ENCODE peak calls at places on chromosomes 12 and 14, in eight cellular contexts. K is AG04449; E is coronary artery; Z is OCI-LY7; B is tibial artery; Y is CD8-positive, alpha-beta T cell; W is heart right ventricle; J is ovary. G is an unnamed sample.

GRCh38 chr12:115697341-115697740 is 580.2 kb downstream of the MED13L start:
- DNase-seq in K (no peak), E (no peak), Z (no peak), B (no peak), Y (no peak), W (no peak), J (no peak), G (no peak)

GRCh38 chr14:79571361-79571760 is 639.9 kb downstream of the DIO2 start:
- DNase-seq in K (no peak), E (no peak), Z (no peak), B (no peak), Y (no peak), W (no peak), J (no peak), G (no peak)

GRCh38 chr12:21831671-21832357 is 57.3 kb upstream of the KCNJ8 start:
- DNase-seq in K (no peak), E (no peak), Z (no peak), B (peak), Y (no peak), W (peak), J (peak), G (no peak)

GRCh38 chr14:68020999-68021663 is 201.6 kb downstream of the RAD51B start:
- DNase-seq in K (no peak), E (no peak), Z (no peak), B (no peak), Y (no peak), W (no peak), J (no peak), G (no peak)

GRCh38 chr12:4947297-4947696 is 37.6 kb downstream of the KCNA1 start:
- DNase-seq in K (no peak), E (no peak), Z (no peak), B (no peak), Y (no peak), W (no peak), J (no peak), G (no peak)

GRCh38 chr12:51890511-51891171 is 2.7 kb downstream of the ANKRD33 start:
- DNase-seq in K (no peak), E (peak), Z (no peak), B (peak), Y (no peak), W (no peak), J (no peak), G (no peak)

GRCh38 chr12:11654338-11654737 is 4.9 kb downstream of the ETV6 start:
- DNase-seq in K (no peak), E (no peak), Z (peak), B (no peak), Y (no peak), W (no peak), J (no peak), G (no peak)

GRCh38 chr14:53003776-53004175 is 52.9 kb upstream of the FERMT2 start:
- DNase-seq in K (no peak), E (no peak), Z (no peak), B (no peak), Y (no peak), W (no peak), J (no peak), G (no peak)

GRCh38 chr12:108616941-108617858 is 16.5 kb downstream of the SELPLG start:
- DNase-seq in K (no peak), E (no peak), Z (peak), B (no peak), Y (peak), W (no peak), J (no peak), G (no peak)

GRCh38 chr12:59834659-59835474 is 239.0 kb downstream of the SLC16A7 start:
- DNase-seq in K (no peak), E (no peak), Z (peak), B (no peak), Y (no peak), W (no peak), J (no peak), G (no peak)

GRCh38 chr12:124621296-124621660 is 53.9 kb upstream of the NCOR2 start:
- DNase-seq in K (no peak), E (peak), Z (no peak), B (peak), Y (no peak), W (peak), J (peak), G (no peak)

GRCh38 chr12:68998036-68998435 is 65.1 kb upstream of the CPM start:
- DNase-seq in K (no peak), E (no peak), Z (peak), B (no peak), Y (no peak), W (no peak), J (no peak), G (no peak)

GRCh38 chr12:6114476-6114870 is 10.0 kb downstream of the VWF start:
- DNase-seq in K (no peak), E (no peak), Z (no peak), B (no peak), Y (no peak), W (no peak), J (no peak), G (no peak)

GRCh38 chr12:72282721-72283120 is 10.6 kb downstream of the TRHDE start:
- DNase-seq in K (no peak), E (no peak), Z (no peak), B (no peak), Y (no peak), W (no peak), J (no peak), G (no peak)

GRCh38 chr14:87992720-87993484 is at the start of gene GALC:
- DNase-seq in K (peak), E (peak), Z (peak), B (peak), Y (peak), W (peak), J (peak), G (peak)

GRCh38 chr14:96894966-96895365 is 97.8 kb downstream of the VRK1 start:
- DNase-seq in K (no peak), E (no peak), Z (no peak), B (no peak), Y (no peak), W (no peak), J (no peak), G (no peak)

GRCh38 chr12:69906411-69907216 is 81.6 kb downstream of the MYRFL start:
- DNase-seq in K (no peak), E (no peak), Z (peak), B (no peak), Y (no peak), W (no peak), J (no peak), G (no peak)

GRCh38 chr12:124551268-124552144 is 15.9 kb downstream of the NCOR2 start:
- DNase-seq in K (no peak), E (no peak), Z (no peak), B (peak), Y (no peak), W (peak), J (no peak), G (no peak)

GRCh38 chr14:99602788-99603415 is 1.1 kb downstream of the CCDC85C start:
- DNase-seq in K (no peak), E (no peak), Z (no peak), B (no peak), Y (no peak), W (no peak), J (no peak), G (no peak)

GRCh38 chr12:62924084-62924483 is 10.9 kb downstream of the PPM1H start:
- DNase-seq in K (no peak), E (no peak), Z (no peak), B (no peak), Y (no peak), W (no peak), J (no peak), G (no peak)

GRCh38 chr14:76117789-76118188 is 33.9 kb upstream of the GPATCH2L start:
- DNase-seq in K (no peak), E (no peak), Z (no peak), B (no peak), Y (no peak), W (no peak), J (no peak), G (no peak)

GRCh38 chr12:75212072-75212471 is 2.4 kb upstream of the KCNC2 start:
- DNase-seq in K (no peak), E (no peak), Z (no peak), B (no peak), Y (no peak), W (no peak), J (no peak), G (no peak)

GRCh38 chr12:113867258-113867657 is 98.9 kb downstream of the RBM19 start:
- DNase-seq in K (no peak), E (no peak), Z (no peak), B (no peak), Y (no peak), W (no peak), J (no peak), G (no peak)

GRCh38 chr12:77072833-77073495 is 7.6 kb upstream of the E2F7 start:
- DNase-seq in K (no peak), E (no peak), Z (no peak), B (no peak), Y (no peak), W (no peak), J (no peak), G (no peak)

GRCh38 chr12:56206373-56207166 is 15.2 kb downstream of the RNF41 start:
- DNase-seq in K (no peak), E (no peak), Z (peak), B (peak), Y (peak), W (peak), J (peak), G (no peak)

GRCh38 chr12:1864867-1865266 is 44.5 kb downstream of the LRTM2 start:
- DNase-seq in K (no peak), E (peak), Z (no peak), B (peak), Y (no peak), W (no peak), J (no peak), G (no peak)

GRCh38 chr14:50342211-50343080 is 30.3 kb downstream of the DMAC2L start:
- DNase-seq in K (peak), E (no peak), Z (no peak), B (peak), Y (peak), W (peak), J (peak), G (peak)

GRCh38 chr14:87529081-87529480 is 463.9 kb downstream of the GALC start:
- DNase-seq in K (no peak), E (no peak), Z (no peak), B (no peak), Y (no peak), W (no peak), J (no peak), G (no peak)

GRCh38 chr14:68759017-68759569 is 33.8 kb downstream of the ZFP36L1 start:
- DNase-seq in K (no peak), E (no peak), Z (no peak), B (no peak), Y (no peak), W (no peak), J (no peak), G (no peak)

GRCh38 chr14:83163016-83163415 is 1629.4 kb upstream of the SEL1L start:
- DNase-seq in K (no peak), E (no peak), Z (no peak), B (no peak), Y (no peak), W (no peak), J (no peak), G (no peak)

GRCh38 chr14:105487449-105487985 is 831 bp downstream of the CRIP1 start:
- DNase-seq in K (no peak), E (no peak), Z (no peak), B (peak), Y (peak), W (peak), J (no peak), G (no peak)

GRCh38 chr14:71246539-71246938 is 339.3 kb downstream of the PCNX1 start:
- DNase-seq in K (no peak), E (no peak), Z (no peak), B (no peak), Y (no peak), W (no peak), J (no peak), G (no peak)

GRCh38 chr12:4280351-4281163 is 7.0 kb downstream of the CCND2 start:
- DNase-seq in K (no peak), E (peak), Z (no peak), B (peak), Y (no peak), W (peak), J (peak), G (no peak)

GRCh38 chr14:21923820-21924219 is 250.2 kb upstream of the OR4E1 start:
- DNase-seq in K (no peak), E (no peak), Z (peak), B (no peak), Y (peak), W (no peak), J (no peak), G (no peak)

GRCh38 chr14:89899917-89900680 is 54.4 kb downstream of the EFCAB11 start:
- DNase-seq in K (no peak), E (no peak), Z (peak), B (no peak), Y (no peak), W (no peak), J (no peak), G (no peak)

GRCh38 chr14:49505026-49505766 is 81.0 kb downstream of the RPS29 start:
- DNase-seq in K (no peak), E (no peak), Z (no peak), B (no peak), Y (no peak), W (no peak), J (no peak), G (no peak)

GRCh38 chr12:57756406-57757341 is 1.8 kb downstream of the MARCHF9 start:
- DNase-seq in K (no peak), E (no peak), Z (peak), B (no peak), Y (peak), W (no peak), J (no peak), G (no peak)

GRCh38 chr12:121779422-121779895 is 14.0 kb downstream of the RHOF start:
- DNase-seq in K (no peak), E (no peak), Z (no peak), B (no peak), Y (no peak), W (no peak), J (no peak), G (no peak)

GRCh38 chr12:115953450-115953849 is 324.0 kb downstream of the MED13L start:
- DNase-seq in K (no peak), E (no peak), Z (no peak), B (no peak), Y (no peak), W (no peak), J (no peak), G (no peak)

DNA sequence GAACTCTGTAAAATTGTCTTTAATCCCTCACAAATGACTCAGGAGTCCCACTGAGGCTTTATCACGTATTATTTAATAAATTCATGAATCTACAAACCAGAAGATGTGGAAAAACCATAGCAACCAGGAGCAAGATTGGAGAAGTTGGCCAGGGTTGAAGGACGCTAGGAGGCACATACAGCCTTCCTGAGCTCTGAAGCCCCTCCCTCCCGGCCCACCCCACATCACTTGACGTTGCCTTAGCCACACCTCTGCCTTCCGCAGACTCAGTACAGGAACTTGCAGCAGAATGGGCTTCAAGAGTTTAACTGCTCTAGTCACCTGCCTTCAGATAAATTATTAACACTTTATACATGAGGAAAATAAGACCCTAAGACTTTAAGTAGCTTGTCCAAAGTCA is 33.9 kb downstream of the SLC35F4 start:
- DNase-seq in K (no peak), E (no peak), Z (peak), B (no peak), Y (no peak), W (no peak), J (no peak), G (no peak)
- TF ChIP-seq CTCF in K (no peak), E (no peak), Z (no peak), B (no peak), Y (no peak), W (no peak), J (no peak), G (no peak)

GRCh38 chr14:94773017-94773681 is 3.2 kb upstream of the GSC start:
- DNase-seq in K (no peak), E (no peak), Z (no peak), B (no peak), Y (no peak), W (no peak), J (no peak), G (no peak)
- H3K4me3 ChIP-seq in K (no peak), E (no peak), Z (no peak), B (no peak), Y (no peak), W (no peak), J (no peak), G (no peak)

GRCh38 chr12:47812797-47813490 is 6.8 kb downstream of the HDAC7 start:
- DNase-seq in K (peak), E (peak), Z (peak), B (peak), Y (peak), W (peak), J (peak), G (no peak)
- TF ChIP-seq CTCF in K (no peak), E (no peak), Z (peak), B (no peak), Y (no peak), W (no peak), J (no peak), G (no peak)

GRCh38 chr12:7788316-7788689 is 899 bp upstream of the NANOG start:
- DNase-seq in K (no peak), E (no peak), Z (no peak), B (no peak), Y (no peak), W (no peak), J (no peak), G (no peak)

GRCh38 chr12:7782055-7782454 is 7.1 kb upstream of the NANOG start:
- DNase-seq in K (no peak), E (no peak), Z (no peak), B (no peak), Y (no peak), W (no peak), J (no peak), G (no peak)

GRCh38 chr12:7787574-7788315 is 1.5 kb upstream of the NANOG start:
- DNase-seq in K (no peak), E (no peak), Z (no peak), B (no peak), Y (no peak), W (no peak), J (no peak), G (no peak)
- H3K4me3 ChIP-seq in K (no peak), E (no peak), Z (no peak), B (no peak), Y (no peak), W (no peak), J (no peak), G (no peak)

GRCh38 chr14:100653409-100653808 is 66.2 kb upstream of the BEGAIN start:
- DNase-seq in K (no peak), E (no peak), Z (peak), B (no peak), Y (peak), W (no peak), J (no peak), G (no peak)
- TF ChIP-seq CTCF in K (peak), E (no peak), Z (peak), B (peak), Y (peak), W (peak), J (no peak), G (peak)

DNA sequence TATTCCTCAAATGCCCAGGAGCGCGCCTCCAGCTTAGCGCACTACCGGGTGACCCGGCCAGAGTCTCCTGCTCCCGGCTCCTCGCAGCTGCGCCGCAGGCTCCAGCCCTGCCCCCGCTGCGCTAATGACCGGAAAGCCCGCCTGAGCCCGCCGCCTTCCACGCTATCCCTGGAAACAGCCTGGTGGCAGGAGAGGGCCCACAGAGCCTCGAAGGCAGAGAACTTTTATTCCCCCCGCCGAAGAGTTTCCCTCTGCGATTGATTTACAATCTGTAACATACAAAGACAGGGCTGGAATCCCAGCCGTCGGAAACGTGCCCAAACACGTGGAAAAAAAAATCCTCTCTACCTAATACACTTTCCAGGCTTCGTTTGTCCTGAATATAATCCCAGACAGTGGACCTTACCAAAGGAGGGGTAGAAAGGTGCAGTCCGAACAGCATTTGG is 1.5 kb downstream of the COL2A1 start:
- DNase-seq in K (no peak), E (no peak), Z (no peak), B (no peak), Y (no peak), W (peak), J (peak), G (no peak)
- H3K4me3 ChIP-seq in K (no peak), E (peak), Z (no peak), B (peak), Y (no peak), W (peak), J (peak), G (peak)

GRCh38 chr12:100565987-100566545 is 7.4 kb upstream of the GAS2L3 start:
- DNase-seq in K (no peak), E (no peak), Z (no peak), B (no peak), Y (no peak), W (no peak), J (no peak), G (no peak)
- TF ChIP-seq CTCF in K (no peak), E (no peak), Z (no peak), B (no peak), Y (no peak), W (no peak), J (no peak), G (no peak)

DNA sequence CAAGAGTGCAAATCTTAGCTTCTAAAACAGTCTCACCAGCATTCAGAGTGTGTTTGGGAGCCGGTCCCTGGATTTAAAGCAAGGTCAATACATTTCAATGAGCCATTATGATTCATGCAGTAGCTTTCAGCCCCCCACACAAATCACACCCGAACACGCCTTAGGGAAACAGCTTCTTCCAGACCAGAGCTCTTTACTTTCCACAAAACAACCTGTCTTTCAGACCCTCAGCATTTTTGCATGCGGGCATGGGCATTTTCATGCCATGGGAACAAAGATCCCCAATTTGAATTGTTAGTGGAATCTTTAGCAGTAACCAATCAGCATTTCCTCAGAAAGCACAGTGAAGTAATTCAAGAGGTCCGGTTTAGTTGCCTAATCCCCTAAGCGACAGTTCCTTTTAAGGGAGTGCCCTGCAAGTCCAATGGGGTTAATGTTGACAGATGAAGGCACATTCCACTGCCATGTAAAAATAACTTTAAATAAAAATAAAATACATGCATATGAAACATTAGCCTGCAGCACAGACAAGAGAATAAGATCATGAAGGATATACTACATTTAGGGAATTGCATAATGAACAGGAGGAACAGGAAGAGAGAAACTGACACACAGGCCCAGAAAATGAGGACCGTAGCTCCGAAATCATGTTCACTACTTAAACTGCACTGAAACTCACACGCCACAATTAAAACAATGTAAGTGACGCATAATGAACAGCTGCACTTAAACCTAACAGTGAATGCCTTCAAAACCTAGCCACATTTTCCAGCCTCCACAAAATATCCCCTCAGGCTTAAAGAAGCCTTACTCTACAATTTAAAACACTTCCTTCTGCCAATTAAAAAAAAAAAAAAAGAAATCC is 4.0 kb downstream of the VPS37B start:
- DNase-seq in K (no peak), E (no peak), Z (no peak), B (no peak), Y (no peak), W (no peak), J (no peak), G (peak)
- H3K4me3 ChIP-seq in K (peak), E (peak), Z (no peak), B (peak), Y (no peak), W (peak), J (no peak), G (peak)